ENCODE peak calls at places on chromosomes 2 and 18, in ten cellular contexts. B, L, R, O, N, H, W, E, U and V are unnamed samples.

GRCh38 chr2:22867921-22868320 is 517.1 kb upstream of the KLHL29 start:
- DNase-seq in B (no peak), L (no peak), R (no peak), O (no peak), N (no peak), H (no peak), W (no peak), E (no peak), U (no peak), V (no peak)

GRCh38 chr2:24919977-24920812 is at the start of gene ADCY3:
- DNase-seq in B (peak), L (peak), R (peak), O (peak), N (no peak), H (peak), W (no peak), E (peak), U (peak), V (no peak)

GRCh38 chr18:77133920-77134496 is 1.4 kb upstream of the MBP start:
- DNase-seq in B (no peak), L (no peak), R (no peak), O (no peak), N (no peak), H (peak), W (no peak), E (peak), U (no peak), V (no peak)

GRCh38 chr2:63544017-63544627 is 44.2 kb downstream of the WDPCP start:
- DNase-seq in B (peak), L (peak), R (no peak), O (peak), N (no peak), H (no peak), W (no peak), E (peak), U (peak), V (no peak)

GRCh38 chr2:173996766-173997165 is 31.6 kb upstream of the SP3 start:
- DNase-seq in B (no peak), L (no peak), R (no peak), O (no peak), N (no peak), H (no peak), W (no peak), E (no peak), U (no peak), V (no peak)

GRCh38 chr18:8890957-8891464 is 185.7 kb downstream of the MTCL1 start:
- DNase-seq in B (peak), L (no peak), R (no peak), O (peak), N (peak), H (no peak), W (peak), E (no peak), U (peak), V (no peak)

GRCh38 chr2:161418715-161419337 is 2.7 kb downstream of the TBR1 start:
- DNase-seq in B (no peak), L (no peak), R (no peak), O (no peak), N (no peak), H (no peak), W (no peak), E (no peak), U (peak), V (no peak)

GRCh38 chr2:100238471-100238870 is 83.8 kb downstream of the LONRF2 start:
- DNase-seq in B (no peak), L (no peak), R (no peak), O (no peak), N (no peak), H (no peak), W (no peak), E (no peak), U (no peak), V (no peak)

GRCh38 chr2:220619525-220620267 is 952.4 kb downstream of the EPHA4 start:
- DNase-seq in B (peak), L (no peak), R (no peak), O (peak), N (no peak), H (no peak), W (no peak), E (no peak), U (no peak), V (no peak)

GRCh38 chr2:228688007-228688645 is 506.6 kb upstream of the SPHKAP start:
- DNase-seq in B (no peak), L (no peak), R (no peak), O (peak), N (no peak), H (no peak), W (peak), E (no peak), U (peak), V (no peak)

GRCh38 chr2:11175293-11175795 is 20.1 kb downstream of the SLC66A3 start:
- DNase-seq in B (no peak), L (no peak), R (no peak), O (no peak), N (no peak), H (no peak), W (no peak), E (no peak), U (peak), V (no peak)

GRCh38 chr18:58268849-58269248 is 224.8 kb downstream of the NEDD4L start:
- DNase-seq in B (peak), L (no peak), R (no peak), O (peak), N (no peak), H (no peak), W (no peak), E (no peak), U (peak), V (no peak)

GRCh38 chr18:58269931-58270330 is 225.9 kb downstream of the NEDD4L start:
- DNase-seq in B (peak), L (no peak), R (no peak), O (no peak), N (no peak), H (no peak), W (no peak), E (no peak), U (no peak), V (no peak)

GRCh38 chr18:58266291-58266690 is 222.3 kb downstream of the NEDD4L start:
- DNase-seq in B (no peak), L (no peak), R (no peak), O (no peak), N (no peak), H (no peak), W (no peak), E (no peak), U (no peak), V (no peak)

GRCh38 chr18:58264846-58265245 is 220.8 kb downstream of the NEDD4L start:
- DNase-seq in B (no peak), L (peak), R (no peak), O (no peak), N (no peak), H (no peak), W (no peak), E (no peak), U (no peak), V (no peak)

GRCh38 chr18:58267493-58267892 is 223.5 kb downstream of the NEDD4L start:
- DNase-seq in B (no peak), L (no peak), R (no peak), O (no peak), N (no peak), H (no peak), W (no peak), E (no peak), U (no peak), V (no peak)
- H3K27ac ChIP-seq in B (no peak), L (no peak), R (no peak), O (no peak), N (no peak), H (no peak), W (no peak), E (no peak), U (no peak), V (no peak)

GRCh38 chr2:170147576-170147975 is 30.4 kb upstream of the MYO3B start:
- DNase-seq in B (no peak), L (no peak), R (no peak), O (no peak), N (no peak), H (no peak), W (no peak), E (no peak), U (no peak), V (no peak)
- H3K27ac ChIP-seq in B (no peak), L (no peak), R (no peak), O (no peak), N (no peak), H (no peak), W (no peak), E (no peak), U (no peak), V (no peak)

GRCh38 chr18:11501352-11501751 is 108.0 kb upstream of the SLC35G4 start:
- DNase-seq in B (no peak), L (no peak), R (no peak), O (no peak), N (no peak), H (no peak), W (no peak), E (no peak), U (no peak), V (no peak)
- H3K27ac ChIP-seq in B (no peak), L (no peak), R (no peak), O (peak), N (no peak), H (no peak), W (no peak), E (no peak), U (no peak), V (no peak)

DNA sequence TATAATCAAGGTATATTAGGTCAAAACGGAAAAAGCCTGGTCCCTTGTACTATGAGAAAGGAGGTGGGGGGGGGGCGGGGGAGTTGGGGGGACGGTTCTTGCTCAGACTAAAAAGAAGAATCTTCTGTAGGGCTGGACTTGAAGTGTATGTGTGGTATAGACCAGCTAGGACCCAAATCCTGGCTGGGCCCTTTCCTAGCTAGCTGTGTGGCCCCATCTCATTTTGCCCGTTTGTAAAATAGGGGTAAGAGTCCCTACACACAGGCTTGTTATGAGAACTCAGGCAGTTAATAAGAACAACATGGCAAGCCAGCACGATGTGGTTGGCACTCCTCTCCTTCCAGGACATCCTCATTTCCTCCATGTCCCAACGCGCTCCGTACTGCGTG is 1.1 kb downstream of the EVA1A start:
- DNase-seq in B (no peak), L (no peak), R (no peak), O (no peak), N (no peak), H (no peak), W (no peak), E (no peak), U (peak), V (no peak)
- H3K27ac ChIP-seq in B (no peak), L (no peak), R (no peak), O (peak), N (no peak), H (no peak), W (peak), E (no peak), U (no peak), V (no peak)

DNA sequence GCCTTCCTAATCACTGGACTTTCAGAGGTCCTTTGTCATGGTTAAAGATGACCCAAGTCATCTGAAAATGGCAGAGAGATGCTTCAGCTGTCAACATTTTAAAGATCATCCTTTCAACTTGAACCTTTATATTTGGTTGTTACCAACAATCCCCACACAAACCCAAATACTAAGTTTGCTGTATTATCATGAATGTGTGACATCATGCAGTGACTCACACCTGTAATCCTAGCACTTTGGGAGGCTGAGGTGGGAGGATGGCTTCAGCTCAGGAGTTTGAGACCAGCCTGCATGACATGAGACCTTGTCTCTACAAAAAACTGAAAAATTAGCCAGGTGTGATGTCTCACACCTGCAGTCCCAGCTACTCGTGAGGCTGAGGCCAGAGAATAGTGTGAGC is 55.2 kb upstream of the NRP2 start:
- DNase-seq in B (no peak), L (no peak), R (no peak), O (no peak), N (no peak), H (no peak), W (no peak), E (no peak), U (no peak), V (no peak)
- H3K27ac ChIP-seq in B (no peak), L (no peak), R (no peak), O (no peak), N (no peak), H (no peak), W (no peak), E (no peak), U (no peak), V (no peak)